ENCODE peak calls at places on chromosomes 1 and 21, in five cellular contexts. Z, B, F, J and Q are unnamed samples.

GRCh38 chr1:89356658-89357400 is 7.0 kb upstream of the GBP6 start:
- DNase-seq in Z (no peak), B (no peak), F (no peak), J (no peak), Q (no peak)

GRCh38 chr1:96698332-96698983 is 23.1 kb upstream of the PTBP2 start:
- DNase-seq in Z (no peak), B (no peak), F (no peak), J (no peak), Q (no peak)

GRCh38 chr21:45327458-45328197 is 39.9 kb upstream of the POFUT2 start:
- DNase-seq in Z (no peak), B (no peak), F (no peak), J (peak; percentile 8), Q (no peak)

GRCh38 chr1:229229137-229229720 is 41.7 kb upstream of the RAB4A start:
- DNase-seq in Z (no peak), B (no peak), F (no peak), J (no peak), Q (no peak)

GRCh38 chr1:222991908-222992307 is 151.1 kb downstream of the TLR5 start:
- DNase-seq in Z (no peak), B (no peak), F (no peak), J (no peak), Q (no peak)

GRCh38 chr1:116474921-116475849 is 95.6 kb downstream of the CD58 start:
- DNase-seq in Z (no peak), B (no peak), F (no peak), J (peak; percentile 73), Q (no peak)

GRCh38 chr21:35178812-35179211 is 129.7 kb upstream of the RUNX1 start:
- DNase-seq in Z (no peak), B (no peak), F (no peak), J (no peak), Q (no peak)

GRCh38 chr1:201155354-201155753 is 1.1 kb upstream of the TMEM9 start:
- DNase-seq in Z (no peak), B (no peak), F (no peak), J (no peak), Q (no peak)

GRCh38 chr1:26285366-26286063 is 5.6 kb downstream of the SH3BGRL3 start:
- DNase-seq in Z (no peak), B (no peak), F (peak; percentile 49), J (peak; percentile 41), Q (no peak)

GRCh38 chr1:235940282-235940681 is 73.6 kb upstream of the LYST start:
- DNase-seq in Z (no peak), B (no peak), F (no peak), J (no peak), Q (no peak)

GRCh38 chr1:153357076-153357852 is 390 bp upstream of the S100A9 start:
- DNase-seq in Z (no peak), B (no peak), F (peak; percentile 85), J (peak; percentile 67), Q (no peak)

GRCh38 chr1:39663559-39663958 is 8.3 kb downstream of the NT5C1A start:
- DNase-seq in Z (no peak), B (no peak), F (no peak), J (no peak), Q (no peak)

GRCh38 chr1:183234660-183235476 is 48.8 kb downstream of the LAMC2 start:
- DNase-seq in Z (peak; percentile 73), B (no peak), F (no peak), J (peak; percentile 69), Q (peak; percentile 48)

GRCh38 chr1:19003371-19004290 is 47.2 kb upstream of the IFFO2 start:
- DNase-seq in Z (no peak), B (no peak), F (no peak), J (no peak), Q (no peak)

GRCh38 chr21:21387891-21388290 is 389.7 kb downstream of the NCAM2 start:
- DNase-seq in Z (no peak), B (no peak), F (no peak), J (no peak), Q (no peak)

GRCh38 chr1:202802998-202803932 is 5.0 kb downstream of the KDM5B start:
- DNase-seq in Z (no peak), B (no peak), F (no peak), J (no peak), Q (no peak)

GRCh38 chr1:237877628-237878027 is 13.1 kb downstream of the ZP4 start:
- DNase-seq in Z (no peak), B (no peak), F (no peak), J (no peak), Q (no peak)

GRCh38 chr1:118326960-118327629 is 142.1 kb upstream of the SPAG17 start:
- DNase-seq in Z (no peak), B (no peak), F (no peak), J (no peak), Q (no peak)

GRCh38 chr21:34344584-34344983 is 19.2 kb upstream of the KCNE2 start:
- DNase-seq in Z (no peak), B (no peak), F (no peak), J (no peak), Q (no peak)

GRCh38 chr1:38671221-38671620 is 188.4 kb downstream of the RRAGC start:
- DNase-seq in Z (no peak), B (no peak), F (no peak), J (no peak), Q (no peak)

GRCh38 chr21:38664821-38665220 is 140.9 kb upstream of the ETS2 start:
- DNase-seq in Z (no peak), B (no peak), F (no peak), J (no peak), Q (no peak)

GRCh38 chr1:185798505-185798904 is 64.3 kb downstream of the HMCN1 start:
- DNase-seq in Z (no peak), B (no peak), F (no peak), J (no peak), Q (no peak)

GRCh38 chr1:24526940-24527542 is 24.4 kb downstream of the RCAN3 start:
- DNase-seq in Z (no peak), B (peak; percentile 35), F (no peak), J (no peak), Q (no peak)

GRCh38 chr1:81695741-81696140 is 105.0 kb upstream of the ADGRL2 start:
- DNase-seq in Z (no peak), B (no peak), F (no peak), J (no peak), Q (no peak)

GRCh38 chr1:70667771-70668170 is 256.7 kb downstream of the CTH start:
- DNase-seq in Z (no peak), B (no peak), F (no peak), J (no peak), Q (no peak)

GRCh38 chr1:9826087-9826486 is 2.3 kb upstream of the CLSTN1 start:
- DNase-seq in Z (no peak), B (no peak), F (no peak), J (no peak), Q (no peak)

GRCh38 chr1:209107535-209107934 is 476.0 kb upstream of the CAMK1G start:
- DNase-seq in Z (no peak), B (no peak), F (no peak), J (no peak), Q (no peak)

GRCh38 chr1:209106861-209107260 is 476.7 kb upstream of the CAMK1G start:
- DNase-seq in Z (no peak), B (no peak), F (no peak), J (no peak), Q (no peak)

GRCh38 chr1:209105769-209106168 is 477.7 kb upstream of the CAMK1G start:
- DNase-seq in Z (no peak), B (no peak), F (no peak), J (no peak), Q (no peak)

GRCh38 chr1:209104646-209105045 is 478.9 kb upstream of the CAMK1G start:
- DNase-seq in Z (no peak), B (no peak), F (no peak), J (no peak), Q (no peak)

DNA sequence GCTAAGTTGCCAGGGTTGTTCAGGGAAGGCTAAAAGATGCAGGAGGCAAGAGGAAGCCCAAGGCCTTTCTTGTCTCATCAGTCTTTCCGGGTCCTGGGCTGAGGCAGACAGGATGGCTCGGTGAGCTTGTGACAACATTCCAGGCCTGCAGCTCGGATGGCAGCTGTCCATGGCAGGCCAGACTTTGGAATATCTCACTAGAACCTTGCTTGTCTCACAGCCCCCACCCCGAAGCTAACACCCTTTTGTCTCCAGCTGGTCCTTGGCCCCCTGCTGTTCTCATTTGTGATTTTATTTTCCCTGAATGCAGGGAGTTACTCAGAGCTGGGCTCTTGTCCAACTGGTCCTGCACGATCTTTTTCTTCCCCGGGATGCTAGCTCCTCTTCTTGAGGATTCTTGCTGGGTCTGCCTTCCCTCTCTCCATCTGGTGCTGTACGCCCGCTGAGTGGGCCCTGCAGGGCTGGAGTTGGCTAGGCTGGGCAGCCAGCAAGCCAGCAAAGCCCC is 477.2 kb upstream of the CAMK1G start:
- DNase-seq in Z (no peak), B (no peak), F (peak; percentile 49), J (no peak), Q (no peak)
- TF ChIP-seq CTCF in Z (no peak), B (no peak), F (no peak), J (no peak), Q (no peak)

GRCh38 chr1:154999651-155000474 is 2.7 kb upstream of the ZBTB7B start:
- DNase-seq in Z (no peak), B (no peak), F (peak; percentile 45), J (peak; percentile 39), Q (no peak)
- TF ChIP-seq CTCF in Z (no peak), B (no peak), F (no peak), J (no peak), Q (no peak)

DNA sequence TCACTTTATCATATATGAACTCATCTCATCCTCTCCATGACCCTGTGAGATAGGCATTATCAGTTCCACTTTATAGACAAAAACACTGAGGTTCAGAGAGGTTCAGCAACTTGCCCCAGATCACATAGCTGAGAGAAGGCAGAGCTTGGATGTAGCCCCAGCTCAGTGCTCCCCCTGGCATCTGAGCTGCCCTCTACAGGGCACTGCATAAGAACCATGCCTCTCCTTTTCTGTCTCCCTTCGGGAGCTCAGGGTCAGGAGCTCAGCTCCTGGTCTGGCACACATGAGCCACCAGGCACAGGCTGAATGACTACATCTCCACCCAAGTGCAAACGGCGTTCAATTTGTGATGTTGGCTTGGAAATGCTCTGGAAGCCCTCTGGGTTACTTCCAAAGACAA is 16.9 kb downstream of the RAB7B start:
- DNase-seq in Z (no peak), B (no peak), F (no peak), J (no peak), Q (no peak)
- TF ChIP-seq CTCF in Z (no peak), B (no peak), F (no peak), J (no peak), Q (no peak)

DNA sequence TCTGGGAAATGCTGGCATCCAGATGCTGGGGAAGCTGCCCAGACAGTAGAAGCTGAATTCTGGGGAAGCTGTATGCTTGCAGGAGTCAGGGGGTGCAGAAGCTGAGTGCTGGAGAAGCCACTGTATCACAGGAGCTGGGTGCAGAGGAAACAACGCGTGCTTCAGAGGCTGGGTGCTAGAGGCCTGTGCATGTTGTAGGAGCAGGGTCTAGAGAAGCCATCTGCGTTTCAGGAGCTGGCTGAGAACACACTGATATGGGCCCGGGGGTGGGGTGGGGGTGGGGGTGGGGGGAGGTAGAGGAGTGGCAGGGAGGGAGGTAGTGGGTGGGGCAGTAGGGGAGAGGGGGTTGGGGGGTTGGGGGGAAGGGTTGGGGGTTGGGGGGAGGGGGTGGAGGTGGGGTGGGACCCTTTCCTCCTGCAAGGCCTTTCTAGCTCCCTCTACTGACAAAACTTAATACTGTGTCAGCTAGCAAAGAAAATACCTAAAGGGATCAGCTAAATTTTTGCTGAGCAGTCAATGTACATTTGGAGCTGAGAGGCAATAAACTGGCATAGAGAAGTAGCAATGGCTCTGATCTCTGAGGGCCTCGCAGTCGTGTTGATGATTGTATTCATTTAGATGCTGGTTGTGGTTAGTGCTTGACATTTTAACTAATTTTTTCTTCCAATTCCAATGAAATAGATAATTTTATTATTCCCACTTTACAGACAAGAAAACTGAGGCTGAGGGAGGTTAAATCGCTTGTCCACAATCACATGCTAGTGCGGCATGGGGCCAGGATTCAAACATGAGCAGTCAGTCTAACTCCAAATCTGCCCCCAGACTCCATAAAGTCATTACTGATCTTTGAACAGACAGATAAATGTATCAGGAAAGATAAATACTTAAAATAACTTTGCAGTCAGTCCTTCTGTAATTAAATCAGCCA is 356.9 kb downstream of the DISC1 start:
- DNase-seq in Z (no peak), B (no peak), F (no peak), J (no peak), Q (no peak)
- TF ChIP-seq CTCF in Z (no peak), B (no peak), F (no peak), J (no peak), Q (no peak)